ENCODE peak calls at places on chromosomes 6 and 20, in nine cellular contexts. M is uterus; K is AG20443; S is transverse colon; W is activated naive CD4-positive, alpha-beta T cell; Z is GM03348; H is effector memory CD8-positive, alpha-beta T cell; Y is astrocyte of the hippocampus; N is heart left ventricle. L is an unnamed sample.

GRCh38 chr20:50088022-50088421 is 24.9 kb downstream of the UBE2V1 start:
- DNase-seq in M (no peak), H (no peak), N (no peak), K (no peak), Z (no peak), S (no peak), W (no peak), Y (no peak), L (no peak)

GRCh38 chr20:45919536-45919933 is 7.6 kb upstream of the PLTP start:
- DNase-seq in S (peak), M (peak), H (no peak), Z (no peak), Y (peak), N (peak), K (no peak), W (no peak), L (peak)

GRCh38 chr6:8017276-8017701 is 46.9 kb downstream of the BLOC1S5 start:
- DNase-seq in Z (no peak), S (no peak), K (no peak), Y (no peak), N (no peak), H (no peak), M (no peak), W (no peak), L (no peak)

GRCh38 chr6:138087549-138087948 is 19.7 kb downstream of the PERP start:
- DNase-seq in Y (no peak), H (no peak), N (no peak), K (no peak), Z (no peak), S (no peak), W (no peak), M (no peak), L (no peak)

GRCh38 chr6:69867075-69867911 is 937 bp downstream of the COL19A1 start:
- DNase-seq in K (peak), N (peak), H (peak), W (peak), Y (peak), M (peak), Z (peak), S (peak), L (peak)

GRCh38 chr6:56752009-56752408 is 109.3 kb upstream of the DST start:
- DNase-seq in Z (peak), M (no peak), Y (peak), N (no peak), H (no peak), W (no peak), K (peak), S (no peak), L (no peak)

GRCh38 chr6:132888701-132889100 is 74.3 kb downstream of the RPS12 start:
- DNase-seq in Z (no peak), W (no peak), N (no peak), K (no peak), M (no peak), S (no peak), H (no peak), Y (peak), L (no peak)

GRCh38 chr20:49747707-49748524 is 34.2 kb upstream of the B4GALT5 start:
- DNase-seq in M (peak), S (peak), Y (peak), Z (peak), W (no peak), H (no peak), N (peak), K (peak), L (peak)

GRCh38 chr6:98343004-98343403 is 491.4 kb upstream of the POU3F2 start:
- DNase-seq in Y (no peak), Z (no peak), K (no peak), M (no peak), N (no peak), W (no peak), S (no peak), H (no peak), L (no peak)

GRCh38 chr20:11754451-11754850 is 163.2 kb upstream of the BTBD3 start:
- DNase-seq in K (no peak), M (no peak), Z (no peak), S (no peak), N (no peak), Y (no peak), H (no peak), W (no peak), L (no peak)

GRCh38 chr20:14916360-14916759 is 578.9 kb upstream of the FLRT3 start:
- DNase-seq in H (no peak), W (no peak), N (no peak), S (no peak), Y (no peak), K (no peak), M (no peak), Z (no peak), L (no peak)

GRCh38 chr20:23415958-23416583 is 5.2 kb downstream of the NAPB start:
- DNase-seq in Y (peak), N (no peak), H (peak), Z (peak), M (no peak), W (no peak), S (no peak), K (peak), L (no peak)

GRCh38 chr20:53517146-53517545 is 76.5 kb downstream of the ZNF217 start:
- DNase-seq in M (no peak), S (peak), Z (no peak), W (no peak), N (no peak), Y (no peak), K (no peak), H (no peak), L (no peak)

GRCh38 chr6:21871831-21872230 is 278.3 kb downstream of the SOX4 start:
- DNase-seq in S (no peak), N (no peak), W (no peak), M (no peak), Y (no peak), K (no peak), Z (no peak), H (no peak), L (no peak)

GRCh38 chr6:28585335-28585734 is 59.7 kb downstream of the GPX5 start:
- DNase-seq in K (no peak), Z (no peak), S (no peak), H (no peak), M (no peak), W (no peak), Y (peak), N (no peak), L (no peak)

GRCh38 chr6:169701218-169701952 is 444 bp downstream of the WDR27 start:
- DNase-seq in H (no peak), Z (peak), K (peak), S (peak), W (no peak), Y (no peak), M (no peak), N (no peak), L (peak)

GRCh38 chr6:85364354-85364753 is 85.5 kb upstream of the NT5E start:
- DNase-seq in S (no peak), M (no peak), Z (peak), W (no peak), H (no peak), N (no peak), K (peak), Y (no peak), L (no peak)

GRCh38 chr6:150363733-150364132 is 5.1 kb upstream of the IYD start:
- DNase-seq in N (no peak), Z (no peak), H (no peak), S (no peak), W (no peak), Y (no peak), K (no peak), M (no peak), L (no peak)

L was measured in osteoblast.